ENCODE peak calls at places on chromosomes 6 and 20, in nine cellular contexts. Q is heart right ventricle; H is prostate gland; G is cardiac muscle cell; Y is Caco-2; E is adrenal gland; W is NT2/D1; I is CD4-positive, CD25-positive, alpha-beta regulatory T cell; U is iPS DF 6.9. Z is an unnamed sample.

GRCh38 chr20:36177716-36178115 is 23.2 kb downstream of the EPB41L1 start:
- DNase-seq in H (no peak), G (no peak), E (no peak), I (no peak), U (no peak), W (no peak), Q (no peak), Y (no peak), Z (no peak)

GRCh38 chr6:19554356-19555225 is 282.6 kb upstream of the ID4 start:
- DNase-seq in Q (no peak), Y (no peak), W (no peak), E (no peak), G (peak; percentile 6), I (no peak), U (no peak), H (no peak), Z (no peak)

GRCh38 chr20:13338999-13339411 is 117.9 kb downstream of the ISM1 start:
- DNase-seq in Y (peak; percentile 84), Q (no peak), I (no peak), E (no peak), H (no peak), G (no peak), W (no peak), U (no peak), Z (no peak)

GRCh38 chr6:96925290-96925687 is 761 bp downstream of the KLHL32 start:
- DNase-seq in G (no peak), Y (no peak), U (no peak), Q (no peak), E (no peak), I (no peak), W (no peak), H (no peak), Z (no peak)

GRCh38 chr6:156804402-156804801 is 27.2 kb downstream of the ARID1B start:
- DNase-seq in Y (no peak), U (no peak), I (no peak), H (no peak), E (no peak), G (no peak), W (no peak), Q (no peak), Z (no peak)

GRCh38 chr6:47781732-47782131 is at the start of gene OPN5:
- DNase-seq in I (no peak), Q (no peak), H (no peak), Y (no peak), G (no peak), E (no peak), U (no peak), W (no peak), Z (no peak)

GRCh38 chr6:96841241-96841824 is 4.1 kb upstream of the GPR63 start:
- DNase-seq in U (no peak), I (no peak), W (no peak), Y (no peak), E (no peak), G (no peak), Q (no peak), H (no peak), Z (no peak)

GRCh38 chr6:133623621-133624020 is 265.3 kb upstream of the TCF21 start:
- DNase-seq in U (no peak), H (no peak), W (no peak), E (no peak), I (no peak), Q (no peak), G (no peak), Y (no peak), Z (no peak)

GRCh38 chr6:26305097-26305841 is 59.7 kb upstream of the BTN3A2 start:
- DNase-seq in W (no peak), E (peak; percentile 76), U (no peak), I (peak; percentile 53), G (peak; percentile 81), H (no peak), Y (peak; percentile 64), Q (peak; percentile 49), Z (peak; percentile 20)

GRCh38 chr6:23559587-23560343 is 566.2 kb upstream of the NRSN1 start:
- DNase-seq in W (no peak), H (no peak), U (no peak), Y (no peak), E (no peak), G (no peak), Q (peak; percentile 9), I (no peak), Z (no peak)

GRCh38 chr20:48006036-48006833 is 221.0 kb upstream of the SULF2 start:
- DNase-seq in H (no peak), Y (peak; percentile 30), U (no peak), W (no peak), E (peak; percentile 41), G (peak; percentile 68), Q (no peak), I (no peak), Z (no peak)

GRCh38 chr6:53833147-53833546 is 38.3 kb downstream of the LRRC1 start:
- DNase-seq in H (no peak), Y (no peak), G (no peak), W (no peak), Q (no peak), U (no peak), E (no peak), I (no peak), Z (no peak)

GRCh38 chr6:96939019-96939805 is 14.7 kb downstream of the KLHL32 start:
- DNase-seq in U (no peak), Q (no peak), W (no peak), G (peak; percentile 54), I (peak; percentile 25), Y (no peak), H (no peak), E (peak; percentile 64), Z (no peak)

GRCh38 chr6:90870561-90870960 is 283.7 kb upstream of the MAP3K7 start:
- DNase-seq in W (no peak), Y (no peak), U (no peak), Q (no peak), I (no peak), G (no peak), E (no peak), H (no peak), Z (no peak)

GRCh38 chr6:136547336-136547735 is 2.9 kb downstream of the MAP7 start:
- DNase-seq in E (no peak), G (peak; percentile 60), Q (no peak), Y (no peak), W (no peak), I (peak; percentile 20), H (no peak), U (no peak), Z (no peak)

GRCh38 chr20:9514072-9514460 is 324 bp upstream of the LAMP5 start:
- DNase-seq in E (no peak), G (no peak), U (no peak), H (no peak), Q (no peak), W (no peak), I (no peak), Y (no peak), Z (no peak)

GRCh38 chr20:34931771-34932170 is 23.8 kb downstream of the GSS start:
- DNase-seq in Q (no peak), W (no peak), U (no peak), Y (no peak), H (no peak), I (no peak), G (no peak), E (no peak), Z (no peak)

GRCh38 chr20:7770578-7770977 is 169.7 kb downstream of the HAO1 start:
- DNase-seq in E (no peak), Y (no peak), I (no peak), Q (no peak), G (no peak), W (no peak), U (no peak), H (no peak), Z (no peak)

GRCh38 chr6:3661390-3661789 is 90.1 kb downstream of the PXDC1 start:
- DNase-seq in Y (no peak), I (no peak), Q (no peak), G (no peak), W (no peak), E (no peak), U (no peak), H (no peak), Z (no peak)

GRCh38 chr6:3660473-3660872 is 91.0 kb downstream of the PXDC1 start:
- DNase-seq in G (no peak), I (no peak), H (no peak), Q (no peak), Y (peak; percentile 51), W (no peak), E (no peak), U (no peak), Z (no peak)

GRCh38 chr6:3656076-3656475 is 95.4 kb downstream of the PXDC1 start:
- DNase-seq in H (no peak), G (no peak), W (no peak), I (no peak), U (no peak), Q (no peak), Y (no peak), E (no peak), Z (no peak)

GRCh38 chr6:3663081-3663480 is 88.4 kb downstream of the PXDC1 start:
- DNase-seq in H (no peak), G (no peak), Y (no peak), E (no peak), I (no peak), U (no peak), W (no peak), Q (no peak), Z (no peak)

GRCh38 chr6:3659748-3660147 is 91.8 kb downstream of the PXDC1 start:
- DNase-seq in Y (no peak), W (no peak), U (no peak), H (no peak), G (no peak), I (no peak), Q (no peak), E (no peak), Z (no peak)
- H3K4me1 ChIP-seq in Y (peaks cover 25% of the 10 kb centered on the region), W (no peaks in the 10 kb centered on the region), U (peaks cover 1% of the 10 kb centered on the region), H (no peaks in the 10 kb centered on the region), G (peaks cover 6% of the 10 kb centered on the region), I (no peaks in the 10 kb centered on the region), Q (no peaks in the 10 kb centered on the region), E (no peaks in the 10 kb centered on the region), Z (no peaks in the 10 kb centered on the region)

GRCh38 chr6:166589334-166589731 is 2.9 kb upstream of the RAMACL start:
- DNase-seq in E (no peak), H (no peak), Y (no peak), I (no peak), U (no peak), W (no peak), G (no peak), Q (no peak), Z (no peak)
- H3K4me3 ChIP-seq in E (no peak overlapping the region), H (no peak overlapping the region), Y (no peak overlapping the region), I (no peak overlapping the region), U (no peak overlapping the region), W (no peak overlapping the region), G (no peak overlapping the region), Q (no peak overlapping the region), Z (no peak overlapping the region)

DNA sequence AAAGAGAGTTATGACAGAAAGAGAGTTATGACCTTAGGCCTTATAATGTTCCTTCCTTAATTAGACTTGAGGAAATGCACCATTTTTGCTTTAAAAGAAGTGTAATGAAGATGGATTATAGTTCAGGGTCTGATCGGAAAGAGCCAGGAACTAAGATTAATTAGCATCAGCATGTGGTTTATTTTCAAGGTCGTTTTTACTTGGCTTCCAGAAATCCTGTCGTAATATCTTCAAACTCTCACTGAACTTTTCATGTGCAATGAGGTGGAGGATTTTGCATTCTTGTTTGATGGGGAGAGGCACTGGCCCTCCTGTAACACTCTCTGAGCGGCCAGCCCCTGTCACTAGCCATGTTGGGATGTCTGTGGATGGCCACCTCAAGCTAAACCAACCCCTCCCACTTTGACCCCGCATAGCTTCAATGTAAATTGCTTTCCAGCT is 116.8 kb downstream of the CDC5L start:
- DNase-seq in U (no peak), G (no peak), W (no peak), E (no peak), I (no peak), H (no peak), Q (no peak), Y (no peak), Z (no peak)
- H3K27me3 ChIP-seq in U (no peaks in the 10 kb centered on the region), G (no peaks in the 10 kb centered on the region), W (no peaks in the 10 kb centered on the region), E (no peaks in the 10 kb centered on the region), I (peaks cover 9% of the 10 kb centered on the region), H (no peaks in the 10 kb centered on the region), Q (no peaks in the 10 kb centered on the region), Y (no peaks in the 10 kb centered on the region), Z (no peaks in the 10 kb centered on the region)

GRCh38 chr6:20870493-20870892 is 336.2 kb downstream of the CDKAL1 start:
- DNase-seq in Y (no peak), W (no peak), I (no peak), H (no peak), Q (no peak), G (no peak), E (no peak), U (no peak), Z (no peak)
- H3K4me1 ChIP-seq in Y (peaks cover 18% of the 10 kb centered on the region), W (no peaks in the 10 kb centered on the region), I (no peaks in the 10 kb centered on the region), H (no peaks in the 10 kb centered on the region), Q (peaks cover 4% of the 10 kb centered on the region), G (no peaks in the 10 kb centered on the region), E (no peaks in the 10 kb centered on the region), U (no peaks in the 10 kb centered on the region), Z (no peaks in the 10 kb centered on the region)

Z was measured in CD8-positive, alpha-beta memory T cell.